ENCODE peak calls at places on chromosome 7, in four cellular contexts. One of them, this sample, is unnamed.

GRCh38 chr7:128906766-128907559 is 3.5 kb downstream of the KCP start:
- DNase-seq in HepG2: no peak
- DNase-seq in K562: no peak
- DNase-seq in WTC11: no peak
- DNase-seq in this sample: no peak

GRCh38 chr7:129356176-129356575 is 78.1 kb upstream of the STRIP2 start:
- DNase-seq in WTC11: no peak
- DNase-seq in K562: no peak
- DNase-seq in HepG2: no peak
- DNase-seq in this sample: no peak

GRCh38 chr7:24692592-24692991 is 64.7 kb downstream of the GSDME start:
- DNase-seq in HepG2: no peak
- DNase-seq in K562: no peak
- DNase-seq in WTC11: no peak
- DNase-seq in this sample: no peak

GRCh38 chr7:151769189-151769821 is 107.6 kb downstream of the PRKAG2 start:
- DNase-seq in HepG2: no peak
- DNase-seq in WTC11: no peak
- DNase-seq in K562: no peak
- DNase-seq in this sample: peak

GRCh38 chr7:137658194-137658900 is 188.4 kb downstream of the DGKI start:
- DNase-seq in HepG2: no peak
- DNase-seq in WTC11: no peak
- DNase-seq in K562: no peak
- DNase-seq in this sample: no peak

GRCh38 chr7:40194743-40195142 is 59.9 kb downstream of the SUGCT start:
- DNase-seq in HepG2: no peak
- DNase-seq in WTC11: no peak
- DNase-seq in K562: no peak
- DNase-seq in this sample: no peak

GRCh38 chr7:80467069-80467468 is 44.8 kb downstream of the GNAT3 start:
- DNase-seq in K562: no peak
- DNase-seq in HepG2: no peak
- DNase-seq in WTC11: no peak
- DNase-seq in this sample: no peak

GRCh38 chr7:19161671-19162070 is 16.4 kb upstream of the FERD3L start:
- DNase-seq in K562: no peak
- DNase-seq in WTC11: no peak
- DNase-seq in HepG2: no peak
- DNase-seq in this sample: no peak

GRCh38 chr7:6026011-6026819 is 5.0 kb upstream of the ANKRD61 start:
- DNase-seq in WTC11: peak
- DNase-seq in HepG2: peak
- DNase-seq in K562: peak
- DNase-seq in this sample: peak

GRCh38 chr7:112143567-112143966 is 62.6 kb downstream of the DOCK4 start:
- DNase-seq in HepG2: no peak
- DNase-seq in K562: no peak
- DNase-seq in WTC11: no peak
- DNase-seq in this sample: no peak

GRCh38 chr7:7335215-7335614 is 152.9 kb downstream of the C1GALT1 start:
- DNase-seq in WTC11: no peak
- DNase-seq in HepG2: no peak
- DNase-seq in K562: no peak
- DNase-seq in this sample: no peak

GRCh38 chr7:7330997-7331396 is 148.7 kb downstream of the C1GALT1 start:
- DNase-seq in HepG2: no peak
- DNase-seq in K562: no peak
- DNase-seq in WTC11: no peak
- DNase-seq in this sample: no peak

GRCh38 chr7:7333610-7334009 is 151.3 kb downstream of the C1GALT1 start:
- DNase-seq in K562: no peak
- DNase-seq in WTC11: no peak
- DNase-seq in HepG2: no peak
- DNase-seq in this sample: no peak

GRCh38 chr7:7329321-7329720 is 147.0 kb downstream of the C1GALT1 start:
- DNase-seq in WTC11: no peak
- DNase-seq in HepG2: no peak
- DNase-seq in K562: no peak
- DNase-seq in this sample: no peak

DNA sequence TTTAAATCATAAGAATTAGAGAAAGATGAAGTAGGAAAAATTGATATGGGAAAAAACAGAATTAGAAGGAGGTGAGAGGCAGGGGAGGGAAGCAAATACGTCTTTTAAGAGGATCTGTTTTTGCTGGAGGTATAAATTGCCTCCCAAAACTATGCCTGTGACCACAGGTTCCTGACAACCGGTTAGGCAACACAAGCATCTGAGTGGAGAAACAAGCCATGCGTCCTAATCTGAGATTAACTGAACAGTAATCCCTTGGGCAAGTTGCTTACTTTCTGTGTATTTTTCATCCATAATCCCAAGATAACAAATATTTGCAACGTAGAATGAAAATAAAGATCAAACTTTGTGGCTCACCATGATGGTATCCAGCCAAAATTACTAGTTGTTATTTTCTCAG is 149.2 kb downstream of the C1GALT1 start:
- DNase-seq in K562: no peak
- DNase-seq in HepG2: no peak
- DNase-seq in WTC11: no peak
- DNase-seq in this sample: no peak
- TF ChIP-seq CBFB in K562: no peak
- TF ChIP-seq CBFB in HepG2: no peak
- TF ChIP-seq CBFB in WTC11: no peak
- TF ChIP-seq CBFB in this sample: no peak

DNA sequence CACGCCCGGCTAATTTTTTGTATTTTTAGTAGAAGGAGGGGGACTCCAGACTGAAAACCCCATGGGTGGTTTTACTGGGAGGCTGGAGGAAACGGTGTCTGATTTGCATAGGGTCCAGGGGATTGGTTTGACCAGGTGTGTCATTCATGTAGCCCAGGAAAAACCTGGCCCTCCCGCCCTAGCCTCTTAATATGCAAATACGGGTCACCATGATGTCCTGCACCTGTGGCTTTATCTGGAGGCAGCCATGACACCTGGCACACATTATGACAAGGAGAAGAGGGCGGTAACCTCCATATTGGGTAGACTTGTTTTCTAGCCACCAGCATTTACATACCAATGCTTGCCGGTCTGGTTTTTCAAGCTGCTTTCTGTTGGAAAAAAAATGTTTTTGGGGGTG is 68.0 kb downstream of the TRIL start:
- DNase-seq in WTC11: peak
- DNase-seq in K562: no peak
- DNase-seq in HepG2: no peak
- DNase-seq in this sample: no peak
- TF ChIP-seq CBFB in WTC11: no peak
- TF ChIP-seq CBFB in K562: no peak
- TF ChIP-seq CBFB in HepG2: no peak
- TF ChIP-seq CBFB in this sample: no peak

GRCh38 chr7:32586291-32587221 is 91.3 kb downstream of the AVL9 start:
- DNase-seq in HepG2: no peak
- DNase-seq in K562: peak
- DNase-seq in WTC11: no peak
- DNase-seq in this sample: no peak
- TF ChIP-seq CBFB in HepG2: no peak
- TF ChIP-seq CBFB in K562: no peak
- TF ChIP-seq CBFB in WTC11: no peak
- TF ChIP-seq CBFB in this sample: no peak

GRCh38 chr7:29844614-29845013 is 38.3 kb downstream of the WIPF3 start:
- DNase-seq in HepG2: no peak
- DNase-seq in K562: no peak
- DNase-seq in WTC11: no peak
- DNase-seq in this sample: no peak

GRCh38 chr7:29840701-29841100 is 34.4 kb downstream of the WIPF3 start:
- DNase-seq in K562: no peak
- DNase-seq in WTC11: no peak
- DNase-seq in HepG2: no peak
- DNase-seq in this sample: no peak

GRCh38 chr7:29843738-29844137 is 37.4 kb downstream of the WIPF3 start:
- DNase-seq in WTC11: no peak
- DNase-seq in K562: no peak
- DNase-seq in HepG2: no peak
- DNase-seq in this sample: no peak

GRCh38 chr7:29841926-29842671 is 35.8 kb downstream of the WIPF3 start:
- DNase-seq in WTC11: no peak
- DNase-seq in HepG2: no peak
- DNase-seq in K562: no peak
- DNase-seq in this sample: no peak

DNA sequence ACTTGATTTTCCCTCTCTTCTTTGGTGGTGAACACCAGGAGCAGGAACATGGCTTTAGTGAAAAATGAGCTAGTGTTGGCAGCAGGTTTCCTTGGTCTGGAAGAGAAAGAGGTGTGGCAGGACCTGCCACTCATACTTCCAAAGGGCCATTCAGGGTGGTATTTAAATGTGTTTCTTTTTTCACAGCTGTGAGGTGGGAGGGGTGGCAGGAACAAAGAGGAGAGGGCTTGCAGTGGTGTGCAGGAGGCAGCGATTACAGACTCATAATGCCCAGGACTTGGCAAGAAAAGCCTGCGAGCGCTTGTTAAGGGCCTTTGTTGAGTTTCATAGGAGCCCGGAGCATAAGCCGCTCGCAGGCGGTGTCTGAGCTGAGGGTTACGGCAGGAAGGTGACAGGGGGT is 36.8 kb downstream of the WIPF3 start:
- DNase-seq in K562: no peak
- DNase-seq in HepG2: no peak
- DNase-seq in WTC11: no peak
- DNase-seq in this sample: no peak
- TF ChIP-seq CBFB in K562: no peak
- TF ChIP-seq CBFB in HepG2: no peak
- TF ChIP-seq CBFB in WTC11: no peak
- TF ChIP-seq CBFB in this sample: no peak

This sample was measured in GM12878.